ENCODE peak calls at places on chromosomes 3 and 15, in four cellular contexts. Q is AG04450, M is NCI-H524 treated with DMSO at 0.1 percent for 48 hours, O is GM23248. L is an unnamed sample.

GRCh38 chr15:49645937-49646336 is 25.1 kb downstream of the DTWD1 start:
- DNase-seq in Q (no peak), M (no peak), O (peak; percentile 84), L (no peak)

GRCh38 chr3:127038476-127038875 is 55.6 kb downstream of the PLXNA1 start:
- DNase-seq in Q (no peak), O (no peak), M (no peak), L (peak; percentile 75)

GRCh38 chr3:49100046-49100615 is 4.4 kb downstream of the QARS1 start:
- DNase-seq in Q (no peak), O (no peak), M (no peak), L (no peak)

GRCh38 chr15:45522179-45522930 is at the start of gene SLC30A4:
- DNase-seq in O (peak; percentile 77), M (no peak), Q (no peak), L (peak; percentile 88)

GRCh38 chr15:40843885-40844542 is at the start of gene SPINT1:
- DNase-seq in O (peak; percentile 41), Q (no peak), M (no peak), L (peak; percentile 62)

GRCh38 chr15:56683925-56684324 is 49.4 kb downstream of the ZNF280D start:
- DNase-seq in O (peak; percentile 3), M (no peak), Q (no peak), L (no peak)

GRCh38 chr3:72346526-72346926 is 501.7 kb downstream of the SHQ1 start:
- DNase-seq in Q (peak; percentile 94), O (peak; percentile 99), M (no peak), L (peak; percentile 70)

GRCh38 chr3:160400631-160401150 is 1.2 kb downstream of the SMC4 start:
- DNase-seq in O (peak; percentile 56), M (no peak), Q (no peak), L (peak; percentile 74)

GRCh38 chr15:89993344-89993743 is 7.8 kb upstream of the ZNF710 start:
- DNase-seq in Q (no peak), M (no peak), O (no peak), L (no peak)

GRCh38 chr15:69881760-69882159 is 216.0 kb downstream of the TLE3 start:
- DNase-seq in M (peak; percentile 54), Q (no peak), O (no peak), L (no peak)

GRCh38 chr3:23701711-23702110 is 104.0 kb upstream of the UBE2E1 start:
- DNase-seq in M (no peak), Q (no peak), O (no peak), L (no peak)

GRCh38 chr3:16728762-16729745 is 123.8 kb upstream of the DAZL start:
- DNase-seq in M (no peak), Q (peak; percentile 8), O (peak; percentile 81), L (no peak)

GRCh38 chr3:189132125-189132744 is 39.5 kb upstream of the TPRG1 start:
- DNase-seq in Q (peak; percentile 41), M (no peak), O (peak; percentile 90), L (no peak)

GRCh38 chr3:42819351-42819965 is 10.2 kb downstream of the ACKR2 start:
- DNase-seq in O (no peak), M (peak; percentile 66), Q (no peak), L (no peak)

GRCh38 chr3:146250449-146251382 is at the start of gene PLSCR4:
- DNase-seq in O (peak; percentile 83), M (no peak), Q (peak; percentile 10), L (peak; percentile 83)

GRCh38 chr15:73941044-73941443 is 14.8 kb downstream of the LOXL1 start:
- DNase-seq in Q (peak; percentile 88), O (peak; percentile 99), M (no peak), L (no peak)

GRCh38 chr15:97316362-97316761 is 644.1 kb upstream of the ARRDC4 start:
- DNase-seq in Q (no peak), O (no peak), M (peak; percentile 16), L (no peak)

GRCh38 chr3:34842706-34843478 is 796.4 kb upstream of the ARPP21 start:
- DNase-seq in Q (no peak), M (no peak), O (no peak), L (no peak)

L was measured in retina.